ENCODE peak calls at places on chromosome 11, in four cellular contexts. K is iPS DF 19.7; U is epithelial cell of esophagus; A is naive thymus-derived CD8-positive, alpha-beta T cell. G is an unnamed sample.

GRCh38 chr11:70405679-70406395 is 7.5 kb downstream of the CTTN start:
- DNase-seq in K (no peak), U (no peak), A (no peak), G (no peak)

GRCh38 chr11:62132188-62132587 is 8.4 kb downstream of the INCENP start:
- DNase-seq in K (no peak), U (peak; percentile 79), A (no peak), G (no peak)

GRCh38 chr11:134503596-134503995 is 91.6 kb upstream of the B3GAT1 start:
- DNase-seq in K (no peak), U (no peak), A (no peak), G (no peak)

GRCh38 chr11:1553808-1554594 is 18.1 kb downstream of the DUSP8 start:
- DNase-seq in K (no peak), U (no peak), A (no peak), G (no peak)

GRCh38 chr11:3130269-3131071 is 34.6 kb downstream of the OSBPL5 start:
- DNase-seq in K (no peak), U (peak; percentile 96), A (no peak), G (no peak)

GRCh38 chr11:2882681-2883110 is 2.9 kb downstream of the CDKN1C start:
- DNase-seq in K (no peak), U (no peak), A (no peak), G (no peak)

GRCh38 chr11:8258289-8258688 is 5.4 kb downstream of the LMO1 start:
- DNase-seq in K (no peak), U (no peak), A (peak; percentile 2), G (no peak)

GRCh38 chr11:108115495-108116140 is 5.7 kb upstream of the ACAT1 start:
- DNase-seq in K (no peak), U (peak; percentile 88), A (no peak), G (no peak)

GRCh38 chr11:113385749-113386148 is 1.8 kb upstream of the ANKK1 start:
- DNase-seq in K (no peak), U (peak; percentile 22), A (no peak), G (no peak)

GRCh38 chr11:65853249-65853979 is 4.6 kb downstream of the CFL1 start:
- DNase-seq in K (no peak), U (no peak), A (no peak), G (no peak)

GRCh38 chr11:17585911-17586695 is 39.0 kb downstream of the OTOG start:
- DNase-seq in K (no peak), U (peak; percentile 10), A (peak; percentile 12), G (no peak)

GRCh38 chr11:47689480-47689879 is 25.7 kb downstream of the AGBL2 start:
- DNase-seq in K (no peak), U (peak; percentile 15), A (no peak), G (no peak)

GRCh38 chr11:93099811-93100210 is 98.0 kb downstream of the SLC36A4 start:
- DNase-seq in K (no peak), U (peak; percentile 37), A (no peak), G (no peak)

GRCh38 chr11:47380078-47380477 is 1.7 kb upstream of the SPI1 start:
- DNase-seq in K (no peak), U (no peak), A (no peak), G (no peak)

G was measured in effector memory CD8-positive, alpha-beta T cell.